ENCODE peak calls at places on chromosomes 6 and 20, in ten cellular contexts. R, D, H, V, P, N, B, M, X and F are unnamed samples.

GRCh38 chr6:69631552-69632346 is 165.1 kb downstream of the LMBRD1 start:
- DNase-seq in B (no peak), M (no peak), D (no peak), X (no peak), H (no peak), N (no peak), R (no peak), V (no peak), P (no peak), F (no peak)

GRCh38 chr6:143701343-143702234 is 23.8 kb downstream of the PHACTR2 start:
- DNase-seq in M (no peak), N (no peak), V (no peak), B (peak), D (peak), R (no peak), H (no peak), X (no peak), P (no peak), F (no peak)

GRCh38 chr6:113169484-113169883 is 687.7 kb upstream of the MARCKS start:
- DNase-seq in N (no peak), M (no peak), H (no peak), P (no peak), X (no peak), B (no peak), D (no peak), V (no peak), R (no peak), F (no peak)

GRCh38 chr6:21522773-21523490 is 70.6 kb upstream of the SOX4 start:
- DNase-seq in D (no peak), X (no peak), N (no peak), B (peak), M (peak), P (peak), V (no peak), H (no peak), R (peak), F (no peak)

GRCh38 chr6:106163446-106163965 is 77.4 kb downstream of the PRDM1 start:
- DNase-seq in P (peak), D (peak), N (peak), M (no peak), B (peak), R (peak), X (peak), H (peak), V (no peak), F (peak)

GRCh38 chr6:130435181-130435580 is 69.4 kb downstream of the TMEM200A start:
- DNase-seq in H (no peak), M (no peak), D (no peak), V (no peak), P (no peak), B (no peak), X (no peak), R (no peak), N (no peak), F (no peak)

GRCh38 chr20:40715491-40715890 is 26.5 kb upstream of the MAFB start:
- DNase-seq in B (no peak), P (no peak), X (no peak), D (no peak), M (no peak), H (no peak), V (no peak), R (no peak), N (no peak), F (no peak)

GRCh38 chr20:48695255-48695654 is 132.5 kb downstream of the PREX1 start:
- DNase-seq in P (no peak), M (no peak), D (peak), B (no peak), N (no peak), R (no peak), V (no peak), X (no peak), H (no peak), F (no peak)

GRCh38 chr20:23224806-23225205 is 125.8 kb upstream of the NXT1 start:
- DNase-seq in B (no peak), P (no peak), R (no peak), N (no peak), H (no peak), M (no peak), D (no peak), X (no peak), V (no peak), F (no peak)

GRCh38 chr6:15791401-15792137 is 128.7 kb upstream of the DTNBP1 start:
- DNase-seq in N (no peak), P (no peak), H (no peak), D (no peak), X (peak), R (no peak), V (no peak), B (peak), M (no peak), F (no peak)

GRCh38 chr6:17167327-17167979 is 65.6 kb downstream of the STMND1 start:
- DNase-seq in D (peak), N (no peak), H (no peak), M (peak), X (peak), R (peak), V (peak), B (peak), P (peak), F (no peak)

GRCh38 chr20:58549681-58550542 is 34.7 kb upstream of the APCDD1L start:
- DNase-seq in N (no peak), D (no peak), B (peak), R (no peak), V (no peak), H (no peak), M (no peak), X (no peak), P (peak), F (no peak)

GRCh38 chr20:62516345-62516744 is 40.5 kb upstream of the GATA5 start:
- DNase-seq in P (peak), H (no peak), V (peak), B (peak), D (no peak), M (no peak), N (no peak), R (peak), X (no peak), F (no peak)

GRCh38 chr6:163338671-163339405 is 75.7 kb upstream of the QKI start:
- DNase-seq in H (no peak), P (no peak), N (no peak), B (peak), M (no peak), V (no peak), D (peak), X (peak), R (peak), F (no peak)

GRCh38 chr20:50359607-50360217 is 150.5 kb upstream of the PTPN1 start:
- DNase-seq in N (no peak), P (no peak), H (no peak), M (no peak), V (no peak), X (no peak), D (no peak), R (no peak), B (no peak), F (no peak)

GRCh38 chr6:105263685-105264298 is 84.0 kb upstream of the POPDC3 start:
- DNase-seq in N (no peak), B (no peak), D (no peak), P (no peak), X (no peak), M (no peak), R (no peak), H (no peak), V (no peak), F (no peak)

GRCh38 chr6:113433506-113433991 is 423.6 kb upstream of the MARCKS start:
- DNase-seq in R (peak), H (no peak), X (peak), V (no peak), P (no peak), B (peak), D (peak), N (no peak), M (no peak), F (no peak)

GRCh38 chr6:118294906-118295305 is 253.2 kb upstream of the PLN start:
- DNase-seq in M (no peak), R (no peak), B (no peak), P (no peak), X (no peak), D (no peak), V (no peak), H (no peak), N (no peak), F (no peak)

GRCh38 chr6:11315743-11316437 is 83.4 kb upstream of the NEDD9 start:
- DNase-seq in D (peak), H (no peak), R (no peak), M (no peak), P (no peak), N (no peak), V (no peak), X (no peak), B (no peak), F (no peak)

GRCh38 chr6:149501201-149501600 is 16.4 kb upstream of the ZC3H12D start:
- DNase-seq in B (no peak), X (no peak), R (no peak), D (no peak), N (no peak), H (no peak), M (no peak), P (no peak), V (no peak), F (no peak)

GRCh38 chr6:93423542-93423941 is 4.2 kb upstream of the EPHA7 start:
- DNase-seq in B (peak), D (no peak), V (no peak), N (no peak), M (peak), P (peak), H (no peak), R (peak), X (peak), F (no peak)

GRCh38 chr20:6654490-6655247 is 112.8 kb upstream of the BMP2 start:
- DNase-seq in N (no peak), X (no peak), D (peak), P (no peak), B (no peak), V (no peak), R (no peak), H (no peak), M (no peak), F (no peak)

GRCh38 chr20:46974669-46975434 is 80.2 kb downstream of the EYA2 start:
- DNase-seq in V (no peak), P (no peak), X (no peak), M (no peak), H (no peak), N (no peak), B (no peak), D (no peak), R (no peak), F (peak)

GRCh38 chr6:153208706-153209105 is 77.6 kb upstream of the RGS17 start:
- DNase-seq in M (no peak), B (peak), P (no peak), H (no peak), R (no peak), N (no peak), V (no peak), D (no peak), X (no peak), F (no peak)

GRCh38 chr6:4635666-4636065 is 140.5 kb upstream of the CDYL start:
- DNase-seq in H (no peak), N (no peak), M (no peak), P (no peak), B (no peak), D (no peak), V (no peak), X (no peak), R (no peak), F (no peak)

GRCh38 chr6:164048840-164049239 is 634.3 kb downstream of the QKI start:
- DNase-seq in V (no peak), H (no peak), N (no peak), R (no peak), B (no peak), M (no peak), P (no peak), D (no peak), X (no peak), F (no peak)

GRCh38 chr20:58340853-58341252 is 31.3 kb downstream of the RAB22A start:
- DNase-seq in R (no peak), M (no peak), P (no peak), B (no peak), D (peak), V (no peak), H (no peak), N (no peak), X (no peak), F (no peak)

GRCh38 chr20:19901226-19901625 is 115.9 kb upstream of the NAA20 start:
- DNase-seq in R (no peak), M (no peak), X (no peak), H (no peak), D (no peak), B (no peak), V (no peak), P (no peak), N (no peak), F (no peak)

GRCh38 chr20:45826381-45827019 is 612 bp downstream of the TNNC2 start:
- DNase-seq in M (no peak), R (no peak), X (peak), P (no peak), D (peak), V (no peak), H (no peak), B (peak), N (no peak), F (no peak)

GRCh38 chr6:150485559-150486517 is 113.8 kb upstream of the PLEKHG1 start:
- DNase-seq in X (no peak), H (no peak), P (no peak), V (no peak), D (no peak), N (no peak), R (peak), M (no peak), B (peak), F (no peak)

GRCh38 chr6:158849899-158850806 is 31.0 kb upstream of the EZR start:
- DNase-seq in V (no peak), B (peak), N (peak), R (peak), M (peak), D (peak), P (peak), H (peak), X (no peak), F (peak)

GRCh38 chr6:30613251-30614043 is 3.6 kb downstream of the PPP1R10 start:
- DNase-seq in M (no peak), P (no peak), B (no peak), V (no peak), H (no peak), D (no peak), X (no peak), R (no peak), N (no peak), F (no peak)

GRCh38 chr6:5175195-5175594 is 85.6 kb downstream of the LYRM4 start:
- DNase-seq in X (no peak), V (no peak), B (peak), M (no peak), N (no peak), D (no peak), H (no peak), P (peak), R (peak), F (peak)

GRCh38 chr6:7991992-7992815 is 72.0 kb downstream of the BLOC1S5 start:
- DNase-seq in D (peak), H (no peak), M (peak), X (peak), N (no peak), P (no peak), R (peak), V (peak), B (peak), F (no peak)

GRCh38 chr20:21251278-21251677 is 51.9 kb upstream of the XRN2 start:
- DNase-seq in P (no peak), R (no peak), V (no peak), H (peak), N (no peak), X (no peak), D (no peak), B (no peak), M (no peak), F (no peak)

GRCh38 chr6:107712523-107713213 is 111.4 kb downstream of the SCML4 start:
- DNase-seq in M (no peak), P (no peak), R (peak), D (no peak), V (no peak), H (peak), B (peak), X (no peak), N (no peak), F (no peak)